ENCODE peak calls at places on chromosomes 13 and 19, in nine cellular contexts. M, D, B, Y, I, E, G, V and X are unnamed samples.

GRCh38 chr13:92500192-92500591 is 726.4 kb upstream of the GPC6 start:
- DNase-seq in M (peak), V (no peak), I (no peak), G (no peak), B (no peak), E (no peak), Y (no peak), D (no peak), X (no peak)

GRCh38 chr19:55402509-55402908 is 5.1 kb downstream of the UBE2S start:
- DNase-seq in D (no peak), B (no peak), E (no peak), G (no peak), Y (no peak), V (no peak), M (no peak), I (no peak), X (no peak)

GRCh38 chr19:50416034-50416814 is 2.5 kb upstream of the SPIB start:
- DNase-seq in E (no peak), B (no peak), M (no peak), I (no peak), V (no peak), D (no peak), G (no peak), Y (no peak), X (no peak)

GRCh38 chr13:41356788-41357187 is 45.7 kb downstream of the NAA16 start:
- DNase-seq in D (no peak), G (peak), V (no peak), M (no peak), I (no peak), B (no peak), E (no peak), Y (no peak), X (no peak)

GRCh38 chr19:40740747-40741146 is 9.5 kb downstream of the ACTMAP start:
- DNase-seq in G (no peak), B (no peak), Y (peak), M (no peak), V (peak), E (peak), I (no peak), D (no peak), X (peak)

GRCh38 chr19:8120636-8121480 is 28.5 kb downstream of the FBN3 start:
- DNase-seq in D (no peak), V (no peak), E (no peak), B (no peak), G (no peak), I (no peak), M (peak), Y (no peak), X (no peak)

GRCh38 chr19:28494466-28494865 is 718.5 kb downstream of the UQCRFS1 start:
- DNase-seq in D (no peak), E (no peak), I (no peak), Y (no peak), G (no peak), M (peak), V (no peak), B (no peak), X (no peak)

GRCh38 chr13:36341718-36342117 is 4.5 kb downstream of the SPART start:
- DNase-seq in V (peak), Y (no peak), I (no peak), G (no peak), M (no peak), B (no peak), E (no peak), D (no peak), X (no peak)

GRCh38 chr19:4089400-4089908 is 22.8 kb upstream of the ZBTB7A start:
- DNase-seq in Y (no peak), D (no peak), G (peak), M (no peak), E (no peak), I (no peak), B (no peak), V (no peak), X (no peak)

GRCh38 chr13:30726192-30726591 is 9.2 kb upstream of the ALOX5AP start:
- DNase-seq in M (no peak), I (no peak), E (no peak), Y (no peak), G (no peak), B (no peak), V (peak), D (no peak), X (no peak)

GRCh38 chr13:111854403-111854802 is 212.5 kb upstream of the SOX1 start:
- DNase-seq in Y (no peak), E (no peak), G (no peak), V (no peak), I (no peak), B (no peak), D (peak), M (no peak), X (no peak)

GRCh38 chr13:43664700-43665191 is 122.0 kb downstream of the ENOX1 start:
- DNase-seq in M (peak), B (no peak), V (peak), E (peak), I (no peak), D (no peak), G (no peak), Y (no peak), X (peak)

GRCh38 chr13:49444517-49445395 is 682 bp downstream of the SETDB2 start:
- DNase-seq in G (peak), V (peak), M (peak), I (no peak), E (peak), Y (peak), D (no peak), B (no peak), X (peak)